ENCODE peak calls at places on chromosomes 13 and 19, in nine cellular contexts. K, G, J, Q, A, I, M, P and S are unnamed samples.

GRCh38 chr19:15379996-15380647 is 535 bp upstream of the AKAP8 start:
- DNase-seq in K (peak; percentile 37), G (peak; percentile 50), J (no peak), Q (no peak), A (no peak), I (peak; percentile 89), M (peak; percentile 77), P (peak; percentile 94), S (no peak)

GRCh38 chr19:33219261-33219812 is 6.3 kb downstream of the SLC7A10 start:
- DNase-seq in K (no peak), G (no peak), J (no peak), Q (no peak), A (no peak), I (peak; percentile 63), M (no peak), P (peak; percentile 81), S (no peak)

GRCh38 chr19:52270266-52270885 is 989 bp downstream of the ZNF766 start:
- DNase-seq in K (no peak), G (no peak), J (no peak), Q (peak; percentile 67), A (no peak), I (no peak), M (no peak), P (peak; percentile 53), S (no peak)

GRCh38 chr19:13797870-13798269 is 2.6 kb downstream of the ZSWIM4 start:
- DNase-seq in K (peak; percentile 63), G (no peak), J (no peak), Q (no peak), A (no peak), I (no peak), M (peak; percentile 76), P (no peak), S (no peak)

GRCh38 chr13:31965361-31966066 is 66.1 kb upstream of the FRY start:
- DNase-seq in K (peak; percentile 43), G (no peak), J (no peak), Q (no peak), A (no peak), I (no peak), M (no peak), P (no peak), S (no peak)

GRCh38 chr13:85828094-85828684 is 29.0 kb upstream of the SLITRK6 start:
- DNase-seq in K (peak; percentile 52), G (no peak), J (no peak), Q (no peak), A (no peak), I (no peak), M (no peak), P (no peak), S (no peak)

GRCh38 chr19:12974301-12975220 is 5.2 kb downstream of the DAND5 start:
- DNase-seq in K (no peak), G (no peak), J (no peak), Q (peak; percentile 64), A (no peak), I (no peak), M (no peak), P (no peak), S (no peak)

GRCh38 chr13:41765020-41765419 is 195.9 kb downstream of the VWA8 start:
- DNase-seq in K (no peak), G (no peak), J (no peak), Q (no peak), A (no peak), I (no peak), M (no peak), P (no peak), S (no peak)

GRCh38 chr13:29901714-29902631 is 51.6 kb upstream of the UBL3 start:
- DNase-seq in K (peak; percentile 96), G (peak; percentile 16), J (no peak), Q (no peak), A (no peak), I (no peak), M (peak; percentile 55), P (no peak), S (no peak)

GRCh38 chr13:42707596-42707995 is 73.8 kb upstream of the FAM216B start:
- DNase-seq in K (peak; percentile 50), G (no peak), J (no peak), Q (no peak), A (no peak), I (no peak), M (no peak), P (no peak), S (no peak)

GRCh38 chr13:26679945-26680516 is 80.6 kb downstream of the GPR12 start:
- DNase-seq in K (peak; percentile 12), G (no peak), J (no peak), Q (no peak), A (no peak), I (peak; percentile 58), M (no peak), P (peak; percentile 62), S (no peak)

GRCh38 chr13:101447852-101448251 is 4.6 kb upstream of the ITGBL1 start:
- DNase-seq in K (peak; percentile 50), G (no peak), J (no peak), Q (no peak), A (no peak), I (no peak), M (no peak), P (no peak), S (no peak)

GRCh38 chr19:18488838-18489626 is 32.8 kb downstream of the ELL start:
- DNase-seq in K (no peak), G (no peak), J (no peak), Q (no peak), A (peak; percentile 51), I (peak; percentile 78), M (peak; percentile 74), P (peak; percentile 89), S (no peak)

GRCh38 chr13:47332149-47332548 is 435.3 kb upstream of the HTR2A start:
- DNase-seq in K (peak; percentile 52), G (no peak), J (no peak), Q (no peak), A (no peak), I (no peak), M (no peak), P (no peak), S (no peak)

GRCh38 chr19:6528544-6529121 is 2.2 kb upstream of the TNFSF9 start:
- DNase-seq in K (no peak), G (peak; percentile 74), J (peak; percentile 33), Q (peak; percentile 74), A (no peak), I (no peak), M (no peak), P (peak; percentile 71), S (no peak)

GRCh38 chr13:39656325-39656677 is 839 bp downstream of the COG6 start:
- DNase-seq in K (peak; percentile 8), G (no peak), J (no peak), Q (no peak), A (no peak), I (no peak), M (no peak), P (no peak), S (no peak)

DNA sequence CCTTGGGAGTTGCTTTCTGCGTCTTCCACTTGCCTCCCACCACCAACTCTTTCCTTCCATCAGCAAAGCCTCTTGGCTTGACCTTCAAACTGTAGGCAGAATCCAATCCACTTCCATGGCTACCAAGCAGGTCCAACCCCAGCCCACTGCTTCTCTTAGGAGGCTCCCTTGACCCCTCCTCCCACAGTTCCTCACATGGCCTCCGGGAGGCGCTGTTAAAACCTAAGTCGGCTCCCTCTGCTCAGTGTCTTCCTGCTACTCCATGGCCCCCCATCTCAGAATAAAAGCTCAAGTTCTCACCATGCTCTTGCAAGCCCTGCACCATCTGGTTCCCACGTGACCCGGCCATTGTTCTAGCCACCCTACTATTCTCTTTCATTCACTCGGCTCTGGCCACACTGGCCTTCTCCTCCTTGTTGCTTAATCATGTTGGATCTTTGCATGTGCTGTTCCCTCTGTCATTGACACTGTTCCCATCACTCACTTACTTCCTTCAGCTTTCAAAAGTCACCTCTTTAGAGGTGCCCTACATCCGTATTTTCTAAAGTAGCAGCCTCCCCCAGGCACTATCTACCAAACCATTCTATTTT is 7.5 kb downstream of the IZUMO2 start:
- DNase-seq in K (no peak), G (no peak), J (no peak), Q (no peak), A (no peak), I (peak; percentile 40), M (no peak), P (peak; percentile 65), S (no peak)
- TF ChIP-seq CTCF in K (no peak), G (no peak), J (no peak), Q (no peak), A (no peak), I (peak; percentile 68), M (no peak), P (peak; percentile 64), S (no peak)

DNA sequence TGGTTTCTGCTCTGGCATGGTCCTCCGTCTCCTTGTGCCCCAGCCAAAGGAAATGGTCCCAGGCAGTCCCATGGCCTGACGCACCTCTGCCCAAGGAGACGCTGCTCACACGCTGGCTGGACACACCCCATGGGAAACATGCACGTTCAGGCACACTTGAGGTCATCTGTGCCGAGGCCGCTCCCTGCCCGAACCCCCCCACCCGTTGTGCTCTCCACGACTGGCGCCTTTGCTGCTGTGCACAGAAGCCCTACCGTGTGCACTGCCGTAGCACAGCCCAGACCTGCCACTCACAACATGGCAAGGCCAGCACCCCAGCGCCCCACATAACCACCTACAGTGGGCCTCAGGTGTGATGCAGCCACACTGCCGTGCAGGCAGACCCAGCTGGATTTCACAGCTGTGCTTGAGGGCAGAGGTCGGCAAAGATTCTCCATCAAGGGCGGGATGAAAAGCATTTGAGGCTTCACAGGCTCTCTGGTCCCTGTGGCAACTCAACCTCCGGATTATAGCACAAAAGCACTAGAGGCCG is 65.7 kb downstream of the SPACA7 start:
- DNase-seq in K (no peak), G (no peak), J (no peak), Q (no peak), A (no peak), I (peak; percentile 21), M (no peak), P (peak; percentile 22), S (no peak)
- H3K27me3 ChIP-seq in K (no peaks in the 10 kb centered on the region), G (peaks cover 81% of the 10 kb centered on the region), J (peaks cover 26% of the 10 kb centered on the region), Q (peaks cover 59% of the 10 kb centered on the region), A (no peaks in the 10 kb centered on the region), I (no peaks in the 10 kb centered on the region), M (peaks cover 30% of the 10 kb centered on the region), P (peaks cover 17% of the 10 kb centered on the region), S (no peaks in the 10 kb centered on the region)

GRCh38 chr13:110524484-110525254 is 36.9 kb downstream of the RAB20 start:
- DNase-seq in K (no peak), G (peak; percentile 86), J (no peak), Q (no peak), A (no peak), I (no peak), M (no peak), P (no peak), S (no peak)
- H3K4me1 ChIP-seq in K (no peaks in the 10 kb centered on the region), G (peaks cover 83% of the 10 kb centered on the region), J (peaks cover 44% of the 10 kb centered on the region), Q (peaks cover 48% of the 10 kb centered on the region), A (peaks cover 8% of the 10 kb centered on the region), I (peaks cover 2% of the 10 kb centered on the region), M (peaks cover 57% of the 10 kb centered on the region), P (no peaks in the 10 kb centered on the region), S (peaks cover 60% of the 10 kb centered on the region)

GRCh38 chr13:109500146-109500773 is 286.1 kb downstream of the IRS2 start:
- DNase-seq in K (peak; percentile 15), G (no peak), J (no peak), Q (no peak), A (peak; percentile 36), I (peak; percentile 46), M (peak; percentile 72), P (peak; percentile 83), S (no peak)
- TF ChIP-seq CTCF in K (no peak), G (no peak), J (no peak), Q (no peak), A (no peak), I (peak; percentile 38), M (no peak), P (peak; percentile 58), S (no peak)